ENCODE peak calls at places on chromosomes 7 and 10, in four cellular contexts. G is astrocyte, J is SK-N-SH, O is cardiac muscle cell. Q is an unnamed sample.

GRCh38 chr10:115018185-115018931 is 74.8 kb upstream of the ATRNL1 start:
- DNase-seq in J (no peak), G (no peak), O (no peak), Q (no peak)

GRCh38 chr10:43671659-43672555 is 23.2 kb upstream of the ZNF32 start:
- DNase-seq in J (peak; percentile 78), G (peak; percentile 47), O (peak; percentile 89), Q (no peak)

GRCh38 chr7:141227454-141227853 is 153.6 kb downstream of the TMEM178B start:
- DNase-seq in O (no peak), J (no peak), G (no peak), Q (no peak)

GRCh38 chr7:56157238-56157790 is 41.1 kb upstream of the NUPR2 start:
- DNase-seq in J (no peak), G (no peak), O (no peak), Q (no peak)

GRCh38 chr10:100562008-100562672 is 26.4 kb downstream of the HIF1AN start:
- DNase-seq in O (peak; percentile 87), G (peak; percentile 23), J (peak; percentile 94), Q (no peak)

GRCh38 chr10:82245157-82245556 is 370.2 kb downstream of the NRG3 start:
- DNase-seq in J (no peak), G (no peak), O (no peak), Q (no peak)

GRCh38 chr10:21020545-21020944 is 123.4 kb upstream of the NEBL start:
- DNase-seq in G (no peak), J (peak; percentile 19), O (peak; percentile 16), Q (no peak)

GRCh38 chr7:67309764-67310548 is 313.3 kb downstream of the TYW1 start:
- DNase-seq in O (no peak), J (no peak), G (no peak), Q (no peak)

GRCh38 chr7:85521108-85521694 is 334.3 kb upstream of the SEMA3D start:
- DNase-seq in O (no peak), J (no peak), G (peak; percentile 42), Q (no peak)

GRCh38 chr10:121112618-121113384 is 261.6 kb downstream of the WDR11 start:
- DNase-seq in G (no peak), J (no peak), O (no peak), Q (no peak)

GRCh38 chr10:122029503-122030199 is 40.7 kb downstream of the TACC2 start:
- DNase-seq in O (no peak), J (no peak), G (no peak), Q (no peak)

GRCh38 chr10:61271127-61271780 is 181.9 kb downstream of the TMEM26 start:
- DNase-seq in J (no peak), O (no peak), G (peak; percentile 80), Q (peak; percentile 71)

GRCh38 chr10:112375721-112376577 is 2.0 kb downstream of the ACSL5 start:
- DNase-seq in J (no peak), G (no peak), O (no peak), Q (no peak)

GRCh38 chr10:44017483-44018145 is 367.3 kb downstream of the CXCL12 start:
- DNase-seq in O (no peak), J (no peak), G (no peak), Q (no peak)

GRCh38 chr10:8061274-8062211 is 7.1 kb downstream of the GATA3 start:
- DNase-seq in G (peak; percentile 48), J (no peak), O (peak; percentile 78), Q (no peak)

GRCh38 chr10:5811387-5811821 is 1.8 kb downstream of the GDI2 start:
- DNase-seq in O (peak; percentile 67), J (no peak), G (peak; percentile 67), Q (no peak)

GRCh38 chr10:17206210-17206709 is 4.8 kb upstream of the TRDMT1 start:
- DNase-seq in O (no peak), J (no peak), G (peak; percentile 86), Q (no peak)

GRCh38 chr10:126001579-126001978 is 105.2 kb downstream of the FANK1 start:
- DNase-seq in G (no peak), J (no peak), O (no peak), Q (no peak)

GRCh38 chr7:23062452-23062851 is 43.1 kb upstream of the KLHL7 start:
- DNase-seq in G (peak; percentile 81), J (no peak), O (no peak), Q (no peak)

GRCh38 chr7:157158400-157158799 is 19.7 kb downstream of the UBE3C start:
- DNase-seq in J (no peak), O (no peak), G (peak; percentile 42), Q (no peak)

GRCh38 chr10:30436200-30436599 is 2.2 kb downstream of the MAP3K8 start:
- DNase-seq in O (peak; percentile 78), G (peak; percentile 84), J (no peak), Q (no peak)

GRCh38 chr7:147171013-147171391 is 1054.4 kb downstream of the CNTNAP2 start:
- DNase-seq in J (no peak), G (no peak), O (no peak), Q (no peak)

GRCh38 chr10:86706401-86706841 is 38.1 kb downstream of the LDB3 start:
- DNase-seq in O (no peak), G (no peak), J (no peak), Q (no peak)

GRCh38 chr7:65239707-65240352 is 133.8 kb upstream of the ZNF92 start:
- DNase-seq in J (peak; percentile 98), O (peak; percentile 69), G (peak; percentile 14), Q (no peak)

GRCh38 chr7:1851731-1852531 is 181.9 kb downstream of the ELFN1 start:
- DNase-seq in O (no peak), G (no peak), J (no peak), Q (no peak)

GRCh38 chr7:45129181-45129800 is 17.8 kb upstream of the TBRG4 start:
- DNase-seq in J (no peak), O (no peak), G (no peak), Q (no peak)

GRCh38 chr10:67015225-67015624 is 89.4 kb downstream of the LRRTM3 start:
- DNase-seq in O (no peak), G (no peak), J (no peak), Q (no peak)

GRCh38 chr10:126387041-126387908 is 1.0 kb downstream of the ADAM12 start:
- DNase-seq in J (peak; percentile 80), G (peak; percentile 70), O (peak; percentile 75), Q (peak; percentile 50)

GRCh38 chr7:140316165-140316661 is 82.1 kb downstream of the SLC37A3 start:
- DNase-seq in J (no peak), O (no peak), G (peak; percentile 78), Q (peak; percentile 37)

GRCh38 chr7:45238806-45239205 is 81.2 kb downstream of the RAMP3 start:
- DNase-seq in O (no peak), J (no peak), G (no peak), Q (no peak)

GRCh38 chr10:93313798-93314197 is 168.3 kb downstream of the MYOF start:
- DNase-seq in O (no peak), G (no peak), J (no peak), Q (no peak)

GRCh38 chr10:67788028-67788886 is 49.7 kb downstream of the DNAJC12 start:
- DNase-seq in J (peak; percentile 37), G (no peak), O (peak; percentile 61), Q (no peak)

GRCh38 chr10:80277567-80278250 is 11.7 kb downstream of the MAT1A start:
- DNase-seq in O (peak; percentile 72), G (no peak), J (no peak), Q (no peak)

GRCh38 chr10:69344591-69345244 is 66.4 kb downstream of the HK1 start:
- DNase-seq in G (no peak), J (no peak), O (no peak), Q (no peak)
- H3K4me3 ChIP-seq in G (no peak overlapping the region), J (no peak overlapping the region), O (no peak overlapping the region), Q (no peak overlapping the region)

GRCh38 chr7:98872328-98872924 is 2.6 kb upstream of the TMEM130 start:
- DNase-seq in J (peak; percentile 78), O (no peak), G (no peak), Q (no peak)
- TF ChIP-seq CTCF in J (peak; percentile 57), O (peak; percentile 4), G (peak; percentile 23), Q (peak; percentile 22)

GRCh38 chr10:108385963-108386362 is 1221.5 kb upstream of the SORCS1 start:
- DNase-seq in G (no peak), O (no peak), J (no peak), Q (no peak)

GRCh38 chr10:108393111-108393510 is 1228.6 kb upstream of the SORCS1 start:
- DNase-seq in O (no peak), G (peak; percentile 44), J (no peak), Q (no peak)

GRCh38 chr10:108384378-108384777 is 1219.9 kb upstream of the SORCS1 start:
- DNase-seq in O (no peak), J (no peak), G (no peak), Q (no peak)

GRCh38 chr10:108392286-108392685 is 1227.8 kb upstream of the SORCS1 start:
- DNase-seq in O (no peak), J (no peak), G (peak; percentile 61), Q (no peak)

GRCh38 chr10:108388716-108389115 is 1224.2 kb upstream of the SORCS1 start:
- DNase-seq in J (no peak), O (no peak), G (peak; percentile 12), Q (no peak)
- H3K4me3 ChIP-seq in J (no peak overlapping the region), O (no peak overlapping the region), G (no peak overlapping the region), Q (no peak overlapping the region)

DNA sequence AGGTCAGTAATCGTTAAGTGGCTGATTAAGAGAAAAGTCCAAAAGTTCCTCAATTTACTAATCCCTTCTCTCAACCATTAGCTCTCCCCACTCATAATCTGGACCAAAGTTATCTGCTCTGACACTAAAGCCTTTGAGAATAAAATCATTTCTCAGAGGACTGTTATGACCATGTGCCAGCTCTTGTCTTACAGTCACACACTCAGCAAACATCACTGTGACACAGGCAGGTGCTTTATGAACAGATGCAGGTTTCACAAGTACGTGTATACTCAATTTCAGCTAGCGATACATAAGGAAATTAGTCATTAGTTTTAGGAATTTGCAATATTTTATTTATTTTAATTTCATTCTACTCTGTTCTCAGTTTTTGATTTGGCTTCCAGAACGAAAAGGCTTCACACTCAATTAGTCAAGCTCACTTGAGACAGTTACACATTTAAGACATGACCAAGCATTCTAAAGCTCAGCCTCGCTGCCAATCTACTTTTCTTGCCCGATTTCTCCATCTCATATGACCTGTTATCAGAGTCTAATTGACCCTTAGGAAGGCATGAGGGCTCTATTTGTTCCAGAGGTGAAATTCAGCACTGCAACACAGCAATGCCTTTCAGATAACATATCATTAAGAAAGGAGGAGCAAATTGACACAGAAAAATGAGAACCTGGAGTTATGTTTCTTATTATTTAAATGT is 76.9 kb downstream of the TFEC start:
- DNase-seq in G (no peak), O (no peak), J (no peak), Q (no peak)
- TF ChIP-seq CTCF in G (no peak), O (no peak), J (no peak), Q (no peak)

GRCh38 chr7:130367836-130368235 is 12.5 kb upstream of the CPA1 start:
- DNase-seq in G (no peak), O (no peak), J (no peak), Q (no peak)
- H3K4me3 ChIP-seq in G (no peak overlapping the region), O (no peak overlapping the region), J (no peak overlapping the region), Q (no peak overlapping the region)

GRCh38 chr10:132961-133898 is 2.0 kb upstream of the ZMYND11 start:
- DNase-seq in J (no peak), O (no peak), G (peak; percentile 89), Q (no peak)

GRCh38 chr10:134205-134742 is 981 bp upstream of the ZMYND11 start:
- DNase-seq in G (no peak), J (no peak), O (peak; percentile 43), Q (no peak)

GRCh38 chr10:136465-136762 is 1.2 kb downstream of the ZMYND11 start:
- DNase-seq in O (no peak), G (no peak), J (no peak), Q (no peak)

GRCh38 chr10:135601-136464 is 578 bp downstream of the ZMYND11 start:
- DNase-seq in G (peak; percentile 45), O (peak; percentile 52), J (peak; percentile 75), Q (no peak)

GRCh38 chr10:134743-135600 is at the start of gene ZMYND11:
- DNase-seq in J (peak; percentile 93), G (peak; percentile 39), O (peak; percentile 76), Q (no peak)
- TF ChIP-seq CTCF in J (no peak), G (no peak), O (no peak), Q (no peak)

Q was measured in AG09309.